ENCODE peak calls at places on chromosomes 6 and 20, in eight cellular contexts. S, I, M, G, X, B, R and Q are unnamed samples.
A peak's percentile ranks its signal among the peaks of the same experiment; 100 is the strongest.

GRCh38 chr20:21607971-21608735 is 94.3 kb upstream of the NKX2-2 start:
- DNase-seq in S (no peak), I (no peak), M (no peak), G (peak; percentile 15), X (no peak), B (no peak), R (peak; percentile 40), Q (no peak)

GRCh38 chr6:169666441-169666840 is 35.4 kb downstream of the WDR27 start:
- DNase-seq in S (no peak), I (no peak), M (no peak), G (no peak), X (no peak), B (no peak), R (no peak), Q (no peak)

GRCh38 chr6:144211160-144211559 is 60.8 kb downstream of the STX11 start:
- DNase-seq in S (no peak), I (no peak), M (no peak), G (no peak), X (no peak), B (no peak), R (no peak), Q (no peak)

GRCh38 chr6:139452176-139452876 is 77.9 kb upstream of the CITED2 start:
- DNase-seq in S (no peak), I (no peak), M (no peak), G (no peak), X (peak; percentile 92), B (no peak), R (no peak), Q (peak; percentile 64)

GRCh38 chr6:106539931-106540330 is 89.4 kb downstream of the RTN4IP1 start:
- DNase-seq in S (peak; percentile 45), I (no peak), M (no peak), G (no peak), X (no peak), B (no peak), R (no peak), Q (no peak)

GRCh38 chr6:44576132-44576601 is 188.7 kb downstream of the CDC5L start:
- DNase-seq in S (no peak), I (no peak), M (no peak), G (no peak), X (peak; percentile 61), B (no peak), R (no peak), Q (peak; percentile 31)

GRCh38 chr6:113362542-113363430 is 494.4 kb upstream of the MARCKS start:
- DNase-seq in S (no peak), I (no peak), M (no peak), G (no peak), X (no peak), B (no peak), R (no peak), Q (no peak)

GRCh38 chr20:5191829-5192569 is 65.2 kb downstream of the CDS2 start:
- DNase-seq in S (no peak), I (peak; percentile 83), M (peak; percentile 48), G (peak; percentile 49), X (peak; percentile 86), B (no peak), R (no peak), Q (peak; percentile 86)

GRCh38 chr6:111980979-111981378 is 72.9 kb upstream of the CCN6 start:
- DNase-seq in S (peak; percentile 37), I (no peak), M (no peak), G (no peak), X (no peak), B (no peak), R (no peak), Q (peak; percentile 36)

GRCh38 chr20:59571591-59572314 is 32.6 kb upstream of the PHACTR3 start:
- DNase-seq in S (peak; percentile 37), I (peak; percentile 48), M (peak; percentile 28), G (peak; percentile 82), X (peak; percentile 68), B (peak; percentile 24), R (peak; percentile 59), Q (peak; percentile 52)

GRCh38 chr6:20447157-20447556 is 45.5 kb downstream of the E2F3 start:
- DNase-seq in S (no peak), I (no peak), M (no peak), G (no peak), X (peak; percentile 26), B (no peak), R (no peak), Q (peak; percentile 51)

GRCh38 chr6:35146453-35146852 is 5.3 kb upstream of the TCP11 start:
- DNase-seq in S (peak; percentile 41), I (peak; percentile 63), M (no peak), G (no peak), X (peak; percentile 69), B (no peak), R (peak; percentile 44), Q (peak; percentile 54)

GRCh38 chr6:112563368-112563767 is 216.2 kb downstream of the RFPL4B start:
- DNase-seq in S (no peak), I (no peak), M (no peak), G (no peak), X (peak; percentile 19), B (no peak), R (no peak), Q (no peak)

GRCh38 chr6:47256981-47257730 is 52.5 kb downstream of the TNFRSF21 start:
- DNase-seq in S (no peak), I (no peak), M (no peak), G (no peak), X (no peak), B (no peak), R (no peak), Q (no peak)

GRCh38 chr6:47254051-47254450 is 55.7 kb downstream of the TNFRSF21 start:
- DNase-seq in S (no peak), I (no peak), M (no peak), G (no peak), X (no peak), B (no peak), R (no peak), Q (no peak)

GRCh38 chr6:47256361-47256760 is 53.3 kb downstream of the TNFRSF21 start:
- DNase-seq in S (no peak), I (no peak), M (no peak), G (no peak), X (peak; percentile 59), B (no peak), R (no peak), Q (peak; percentile 21)

GRCh38 chr6:47253136-47253535 is 56.6 kb downstream of the TNFRSF21 start:
- DNase-seq in S (no peak), I (no peak), M (no peak), G (no peak), X (no peak), B (no peak), R (no peak), Q (no peak)

GRCh38 chr6:47254906-47255305 is 54.8 kb downstream of the TNFRSF21 start:
- DNase-seq in S (no peak), I (no peak), M (no peak), G (no peak), X (no peak), B (no peak), R (no peak), Q (no peak)
- TF ChIP-seq CTCF in S (no peak), I (no peak), M (no peak), G (no peak), X (no peak), B (no peak), R (no peak), Q (no peak)

DNA sequence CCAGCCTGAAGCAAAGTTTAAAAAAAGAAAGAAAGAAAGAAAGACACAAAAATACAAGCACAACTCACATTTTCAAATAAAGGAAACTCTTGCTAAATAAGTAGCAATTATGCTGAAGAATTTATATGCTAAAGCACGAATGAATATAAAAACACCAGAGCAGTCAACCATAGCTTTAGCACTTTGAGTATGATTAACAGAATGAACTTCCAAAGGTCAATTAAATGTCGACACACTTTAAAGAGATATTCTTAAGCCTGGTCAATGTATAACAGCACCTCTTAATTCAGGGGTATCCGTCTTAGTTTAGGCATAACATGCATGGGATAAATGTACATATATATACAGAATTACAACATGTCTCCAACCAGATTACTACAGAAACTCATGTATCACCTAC is 125.9 kb downstream of the OGFRL1 start:
- DNase-seq in S (no peak), I (no peak), M (no peak), G (no peak), X (no peak), B (no peak), R (no peak), Q (no peak)
- H3K4me3 ChIP-seq in S (no peak overlapping the region), I (no peak overlapping the region), M (no peak overlapping the region), G (no peak overlapping the region), X (no peak overlapping the region), B (no peak overlapping the region), R (no peak overlapping the region), Q (no peak overlapping the region)

DNA sequence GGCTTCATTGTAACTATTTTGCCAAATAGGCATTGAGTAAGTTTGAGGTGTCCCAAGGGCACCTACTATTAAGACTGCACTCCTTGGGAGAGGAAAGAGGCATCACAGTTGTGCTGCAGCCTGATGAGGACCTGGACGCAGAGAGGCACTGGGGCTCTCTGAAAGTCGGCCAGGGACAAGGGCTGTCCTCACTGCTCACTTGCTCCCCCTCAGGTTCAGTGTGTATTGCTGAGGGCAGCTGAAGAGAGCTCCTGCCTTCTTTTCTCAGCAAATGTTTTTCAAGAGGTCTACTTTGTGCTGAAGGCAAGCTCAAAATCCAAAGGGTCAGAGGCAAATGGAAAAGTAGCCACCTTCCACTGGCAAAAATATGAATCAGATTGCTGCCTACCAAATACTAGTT is 331.8 kb downstream of the RIMS1 start:
- DNase-seq in S (no peak), I (peak; percentile 30), M (no peak), G (no peak), X (peak; percentile 34), B (peak; percentile 23), R (no peak), Q (peak; percentile 11)
- TF ChIP-seq CTCF in S (no peak), I (peak; percentile 48), M (peak; percentile 0), G (no peak), X (peak; percentile 71), B (no peak), R (no peak), Q (peak; percentile 57)

GRCh38 chr6:2766767-2767314 is 1.6 kb downstream of the WRNIP1 start:
- DNase-seq in S (no peak), I (no peak), M (no peak), G (no peak), X (no peak), B (no peak), R (no peak), Q (no peak)
- H3K4me3 ChIP-seq in S (peak overlapping the region; percentile 91), I (peak overlapping the region; percentile 98), M (peak overlapping the region; percentile 98), G (peak overlapping the region; percentile 50), X (peak overlapping the region; percentile 92), B (peak overlapping the region; percentile 89), R (peak overlapping the region; percentile 97), Q (peak overlapping the region; percentile 93)

GRCh38 chr20:8788831-8789230 is 280.1 kb upstream of the PLCB4 start:
- DNase-seq in S (no peak), I (no peak), M (no peak), G (no peak), X (no peak), B (no peak), R (no peak), Q (no peak)
- TF ChIP-seq CTCF in S (no peak), I (no peak), M (no peak), G (no peak), X (no peak), B (no peak), R (no peak), Q (no peak)

DNA sequence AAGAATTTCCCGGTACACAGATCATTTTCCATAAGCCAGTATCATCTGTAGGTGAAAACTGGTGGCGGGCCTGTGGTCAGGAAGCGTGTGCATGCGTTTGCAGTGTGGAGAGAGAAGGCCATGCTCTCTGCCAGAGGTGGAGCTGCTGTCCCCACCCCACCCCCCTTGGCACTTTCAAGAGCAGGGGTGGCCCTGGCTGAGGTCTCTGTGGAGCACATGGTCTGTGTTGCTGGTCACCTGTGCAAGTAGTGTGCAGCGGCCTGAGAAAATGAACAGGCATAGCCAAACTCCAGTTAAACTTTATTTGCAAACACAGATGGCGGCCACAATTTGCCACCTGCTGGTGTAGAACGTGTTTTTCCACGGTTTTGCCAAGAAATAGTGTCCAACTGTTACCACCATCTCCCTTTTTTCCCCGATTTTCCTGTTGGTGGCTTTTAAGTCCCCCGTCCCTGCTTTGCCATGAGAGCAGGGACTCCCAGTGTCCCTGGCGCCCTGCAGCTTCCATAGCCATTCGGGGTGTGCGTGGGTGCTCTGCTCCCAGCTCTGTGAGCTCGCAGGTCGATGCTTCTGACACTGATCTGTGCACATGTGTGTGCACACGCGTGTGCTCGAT is 2.5 kb downstream of the ADRM1 start:
- DNase-seq in S (no peak), I (no peak), M (peak; percentile 59), G (no peak), X (no peak), B (peak; percentile 91), R (no peak), Q (no peak)
- H3K4me3 ChIP-seq in S (no peak overlapping the region), I (no peak overlapping the region), M (peak overlapping the region; percentile 62), G (no peak overlapping the region), X (peak overlapping the region; percentile 94), B (peak overlapping the region; percentile 85), R (no peak overlapping the region), Q (peak overlapping the region; percentile 80)